ENCODE peak calls at places on chromosomes 4 and X, in six cellular contexts. A, S, V, O, D and K are unnamed samples.

GRCh38 chrX:13875572-13875971 is 58.7 kb upstream of the GPM6B start:
- DNase-seq in A (no peak), S (no peak), V (no peak), O (no peak), D (no peak), K (no peak)

GRCh38 chr4:155802573-155802972 is 43.8 kb downstream of the GUCY1B1 start:
- DNase-seq in A (no peak), S (no peak), V (no peak), O (no peak), D (no peak), K (no peak)

GRCh38 chr4:82939414-82939813 is 38.9 kb downstream of the THAP9 start:
- DNase-seq in A (no peak), S (no peak), V (no peak), O (no peak), D (no peak), K (no peak)

GRCh38 chr4:6031831-6032230 is 13.6 kb upstream of the C4orf50 start:
- DNase-seq in A (no peak), S (no peak), V (no peak), O (no peak), D (no peak), K (no peak)

GRCh38 chr4:20124317-20125026 is 127.2 kb upstream of the SLIT2 start:
- DNase-seq in A (no peak), S (no peak), V (no peak), O (no peak), D (no peak), K (no peak)

GRCh38 chrX:48632207-48632606 is 34.9 kb downstream of the WDR13 start:
- DNase-seq in A (no peak), S (no peak), V (no peak), O (no peak), D (no peak), K (no peak)

GRCh38 chr4:146435962-146436361 is 85.8 kb downstream of the SLC10A7 start:
- DNase-seq in A (no peak), S (no peak), V (no peak), O (no peak), D (no peak), K (no peak)

GRCh38 chrX:46040001-46040400 is 505.2 kb downstream of the ZNF674 start:
- DNase-seq in A (no peak), S (no peak), V (no peak), O (no peak), D (no peak), K (no peak)